ENCODE peak calls at places on chromosome 7, in eight cellular contexts. R is cerebellar cortex; D is GM12891; G is amniotic stem cell; U is stimulated activated CD4-positive, alpha-beta T cell treated with anti-CD3 and anti-CD28 coated beads, Interleukin-15, amount 100 ng/mL, for 24 hours; W is endodermal cell; C is cardiac fibroblast; A is NCI-H1105 treated with DMSO at 0.1 percent for 48 hours. M is an unnamed sample.

GRCh38 chr7:66145404-66145843 is 30.8 kb downstream of the CRCP start:
- DNase-seq in R (no peak), D (no peak), G (no peak), U (no peak), W (no peak), C (peak), A (no peak), M (no peak)

GRCh38 chr7:4753610-4754432 is 21.6 kb upstream of the AP5Z1 start:
- DNase-seq in R (peak), D (peak), G (peak), U (peak), W (peak), C (peak), A (peak), M (peak)

GRCh38 chr7:121182902-121183301 is 145.9 kb upstream of the WNT16 start:
- DNase-seq in R (no peak), D (no peak), G (no peak), U (no peak), W (no peak), C (no peak), A (no peak), M (no peak)

GRCh38 chr7:101560856-101561255 is 68.2 kb downstream of the MYL10 start:
- DNase-seq in R (no peak), D (no peak), G (no peak), U (no peak), W (peak), C (no peak), A (no peak), M (no peak)

GRCh38 chr7:44103941-44104879 is at the start of gene AEBP1:
- DNase-seq in R (no peak), D (no peak), G (no peak), U (peak), W (peak), C (peak), A (no peak), M (peak)

GRCh38 chr7:3733541-3734140 is 432.6 kb downstream of the SDK1 start:
- DNase-seq in R (no peak), D (no peak), G (no peak), U (no peak), W (no peak), C (peak), A (no peak), M (no peak)

GRCh38 chr7:69962856-69963149 is 364.5 kb downstream of the AUTS2 start:
- DNase-seq in R (no peak), D (no peak), G (no peak), U (no peak), W (no peak), C (peak), A (peak), M (no peak)

GRCh38 chr7:143979359-143979758 is 20.8 kb upstream of the OR6B1 start:
- DNase-seq in R (no peak), D (no peak), G (no peak), U (no peak), W (no peak), C (peak), A (no peak), M (no peak)

GRCh38 chr7:32891800-32892520 is 400 bp upstream of the KBTBD2 start:
- DNase-seq in R (peak), D (peak), G (peak), U (peak), W (peak), C (peak), A (peak), M (peak)

GRCh38 chr7:44325181-44325671 is at the start of gene CAMK2B:
- DNase-seq in R (peak), D (no peak), G (no peak), U (peak), W (peak), C (no peak), A (peak), M (peak)

GRCh38 chr7:36650313-36650712 is 74.0 kb downstream of the AOAH start:
- DNase-seq in R (no peak), D (no peak), G (no peak), U (no peak), W (no peak), C (no peak), A (no peak), M (no peak)

GRCh38 chr7:3911685-3912084 is 610.6 kb downstream of the SDK1 start:
- DNase-seq in R (no peak), D (no peak), G (no peak), U (no peak), W (no peak), C (no peak), A (no peak), M (no peak)

GRCh38 chr7:89687266-89687665 is 467.0 kb upstream of the STEAP1 start:
- DNase-seq in R (no peak), D (no peak), G (no peak), U (no peak), W (no peak), C (no peak), A (peak), M (no peak)

GRCh38 chr7:135716677-135717238 is 11.2 kb downstream of the SLC13A4 start:
- DNase-seq in R (peak), D (no peak), G (peak), U (no peak), W (no peak), C (peak), A (no peak), M (no peak)

GRCh38 chr7:125169088-125169487 is 239.5 kb upstream of the POT1 start:
- DNase-seq in R (no peak), D (no peak), G (no peak), U (no peak), W (no peak), C (no peak), A (no peak), M (no peak)

GRCh38 chr7:105811189-105811847 is 65.1 kb downstream of the ATXN7L1 start:
- DNase-seq in R (no peak), D (no peak), G (no peak), U (no peak), W (no peak), C (no peak), A (no peak), M (no peak)

GRCh38 chr7:71206183-71206582 is 74.2 kb downstream of the GALNT17 start:
- DNase-seq in R (no peak), D (no peak), G (no peak), U (no peak), W (peak), C (no peak), A (no peak), M (no peak)

GRCh38 chr7:129066290-129067131 is 11.6 kb upstream of the TNPO3 start:
- DNase-seq in R (no peak), D (no peak), G (peak), U (no peak), W (peak), C (peak), A (no peak), M (no peak)

GRCh38 chr7:124062171-124062570 is 29.3 kb upstream of the TMEM229A start:
- DNase-seq in R (no peak), D (no peak), G (no peak), U (no peak), W (no peak), C (no peak), A (no peak), M (no peak)

GRCh38 chr7:2566890-2567662 is 8.3 kb downstream of the IQCE start:
- DNase-seq in R (no peak), D (no peak), G (no peak), U (peak), W (no peak), C (no peak), A (no peak), M (no peak)

GRCh38 chr7:133851416-133851815 is 275.7 kb upstream of the LRGUK start:
- DNase-seq in R (no peak), D (no peak), G (no peak), U (no peak), W (no peak), C (no peak), A (no peak), M (no peak)

GRCh38 chr7:122092964-122093797 is 50.9 kb downstream of the AASS start:
- DNase-seq in R (peak), D (no peak), G (peak), U (peak), W (peak), C (peak), A (peak), M (peak)

GRCh38 chr7:151924508-151924907 is 31.7 kb upstream of the GALNTL5 start:
- DNase-seq in R (no peak), D (no peak), G (no peak), U (no peak), W (no peak), C (no peak), A (no peak), M (no peak)

GRCh38 chr7:73905360-73905759 is 44.4 kb downstream of the TMEM270 start:
- DNase-seq in R (no peak), D (no peak), G (no peak), U (no peak), W (no peak), C (no peak), A (no peak), M (no peak)